ENCODE peak calls at places on chromosome 21, in four cellular contexts. B is GM23338, M is mesenchymal stem cell, N is mesendoderm. G is an unnamed sample.
A peak's percentile ranks its signal among the peaks of the same experiment; 100 is the strongest.

GRCh38 chr21:27110956-27111355 is 144.1 kb upstream of the ADAMTS5 start:
- DNase-seq in B (no peak), N (no peak), M (no peak), G (no peak)

GRCh38 chr21:34642211-34643075 is 26.4 kb upstream of the CLIC6 start:
- DNase-seq in B (no peak), N (no peak), M (peak; percentile 55), G (no peak)

GRCh38 chr21:31337086-31337485 is 7.0 kb downstream of the TIAM1 start:
- DNase-seq in M (no peak), B (no peak), N (no peak), G (no peak)

GRCh38 chr21:27571706-27572105 is 604.8 kb upstream of the ADAMTS5 start:
- DNase-seq in B (no peak), M (peak; percentile 64), N (no peak), G (no peak)

GRCh38 chr21:18987515-18988026 is 584.0 kb upstream of the TMPRSS15 start:
- DNase-seq in B (peak; percentile 21), N (peak; percentile 13), M (no peak), G (no peak)

GRCh38 chr21:33924079-33924765 is 8.6 kb upstream of the ATP5PO start:
- DNase-seq in M (peak; percentile 77), B (peak; percentile 97), N (peak; percentile 88), G (peak; percentile 95)

GRCh38 chr21:37762606-37763005 is 153.7 kb downstream of the KCNJ6 start:
- DNase-seq in M (no peak), N (no peak), B (no peak), G (no peak)

GRCh38 chr21:34198232-34199120 is 125.1 kb downstream of the MRPS6 start:
- DNase-seq in N (no peak), B (no peak), M (no peak), G (no peak)

GRCh38 chr21:36261459-36261858 is 58.5 kb upstream of the MORC3 start:
- DNase-seq in M (no peak), B (no peak), N (no peak), G (no peak)
- H3K27ac ChIP-seq in M (no peak overlapping the region), B (no peak overlapping the region), N (no peak overlapping the region), G (no peak overlapping the region)

DNA sequence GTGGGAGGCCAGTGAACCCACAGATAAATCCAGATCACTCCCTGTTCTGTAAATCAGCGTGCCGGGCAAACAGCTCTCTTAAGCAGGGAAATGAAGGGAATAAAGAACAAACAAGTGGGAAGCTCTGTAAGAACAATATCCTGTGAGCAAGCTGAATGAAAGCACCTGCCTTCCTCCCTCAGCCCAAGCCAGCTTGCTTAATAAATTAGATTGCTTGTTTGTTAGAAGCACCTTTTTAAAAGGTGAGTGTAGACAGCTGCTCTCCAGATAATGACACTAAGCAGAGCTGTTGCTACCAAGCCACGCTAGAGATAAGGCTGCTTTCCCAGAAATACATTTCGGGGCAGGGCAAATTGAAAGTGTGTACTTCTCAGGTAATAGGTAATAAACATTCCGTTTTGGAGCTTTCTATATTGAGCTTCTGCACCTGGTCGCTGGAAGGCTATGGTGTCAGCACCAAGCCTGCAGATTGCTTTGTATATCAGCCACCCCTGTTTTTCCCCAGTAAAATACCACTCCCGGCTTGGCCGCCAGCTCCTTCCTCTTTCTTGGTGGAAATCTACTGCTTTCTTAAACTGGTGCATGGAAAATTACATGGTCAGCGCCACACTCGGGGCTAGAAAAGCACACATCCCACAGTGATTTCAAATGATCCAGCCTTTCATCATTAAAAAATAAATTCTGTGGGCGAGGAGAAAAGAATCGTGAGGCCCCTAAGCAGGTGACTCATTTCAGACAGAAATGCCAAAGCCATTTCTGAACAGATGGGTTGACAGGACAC is 151.3 kb downstream of the ETS2 start:
- DNase-seq in B (no peak), N (no peak), M (peak; percentile 43), G (no peak)
- H3K4me1 ChIP-seq in B (no peaks in the 10 kb centered on the region), N (no peaks in the 10 kb centered on the region), M (peaks cover 30% of the 10 kb centered on the region), G (peaks cover 13% of the 10 kb centered on the region)

GRCh38 chr21:15058718-15059316 is 6.0 kb downstream of the NRIP1 start:
- DNase-seq in B (peak; percentile 32), M (peak; percentile 76), N (peak; percentile 85), G (no peak)
- H3K4me3 ChIP-seq in B (no peak overlapping the region), M (no peak overlapping the region), N (no peak overlapping the region), G (peak overlapping the region; percentile 28)

GRCh38 chr21:28856588-28857250 is 136.0 kb downstream of the LTN1 start:
- DNase-seq in B (peak; percentile 51), M (no peak), N (peak; percentile 34), G (peak; percentile 69)
- H3K27ac ChIP-seq in B (no peak overlapping the region), M (peak overlapping the region; percentile 52), N (no peak overlapping the region), G (no peak overlapping the region)

GRCh38 chr21:42231761-42232160 is 12.8 kb downstream of the ABCG1 start:
- DNase-seq in B (no peak), N (no peak), M (no peak), G (no peak)
- H3K4me1 ChIP-seq in B (peaks cover 19% of the 10 kb centered on the region), N (peaks cover 2% of the 10 kb centered on the region), M (peaks cover 19% of the 10 kb centered on the region), G (peaks cover 36% of the 10 kb centered on the region)

DNA sequence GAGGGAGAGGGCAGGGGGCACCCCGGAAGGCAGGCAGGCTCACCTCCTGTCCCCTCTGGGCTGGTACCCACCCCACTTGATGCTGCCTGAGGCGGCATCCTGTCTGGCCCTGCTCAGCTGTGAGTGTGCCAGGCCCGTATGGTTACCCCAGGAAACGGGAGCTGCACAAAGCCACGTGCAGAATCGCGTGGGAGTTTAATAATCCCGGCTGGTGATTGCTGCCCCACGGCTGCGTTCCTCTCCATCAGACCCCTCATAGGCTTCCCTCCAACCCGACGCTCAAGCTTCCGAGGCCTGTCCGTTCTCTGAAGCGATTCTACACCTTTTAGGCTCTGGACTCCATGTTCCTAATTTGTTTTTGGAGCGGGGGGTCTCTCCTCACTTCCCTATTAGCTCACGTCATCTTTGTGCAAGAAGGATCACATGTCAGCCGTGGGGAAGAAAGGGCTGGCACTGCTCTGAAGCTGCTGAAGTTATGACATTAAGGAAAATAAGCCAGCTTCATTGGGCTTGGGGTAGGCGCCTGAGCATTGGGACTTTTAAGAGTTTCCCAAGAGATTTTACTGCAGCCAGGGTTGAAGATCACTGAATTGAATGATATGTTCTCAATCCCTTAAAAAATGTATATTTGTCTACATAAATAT is 1.1 kb upstream of the B3GALT5 start:
- DNase-seq in M (no peak), N (peak; percentile 23), B (peak; percentile 27), G (no peak)
- H3K4me3 ChIP-seq in M (peak overlapping the region; percentile 26), N (no peak overlapping the region), B (peak overlapping the region; percentile 87), G (no peak overlapping the region)

GRCh38 chr21:42468511-42469131 is 27.4 kb downstream of the RSPH1 start:
- DNase-seq in N (peak; percentile 76), M (no peak), B (no peak), G (no peak)

GRCh38 chr21:42471206-42471605 is 24.8 kb downstream of the RSPH1 start:
- DNase-seq in N (no peak), M (no peak), B (no peak), G (no peak)

GRCh38 chr21:42466700-42467612 is 29.1 kb downstream of the RSPH1 start:
- DNase-seq in B (peak; percentile 60), M (peak; percentile 34), N (peak; percentile 88), G (no peak)

GRCh38 chr21:42467613-42467983 is 28.4 kb downstream of the RSPH1 start:
- DNase-seq in M (no peak), N (no peak), B (no peak), G (no peak)

DNA sequence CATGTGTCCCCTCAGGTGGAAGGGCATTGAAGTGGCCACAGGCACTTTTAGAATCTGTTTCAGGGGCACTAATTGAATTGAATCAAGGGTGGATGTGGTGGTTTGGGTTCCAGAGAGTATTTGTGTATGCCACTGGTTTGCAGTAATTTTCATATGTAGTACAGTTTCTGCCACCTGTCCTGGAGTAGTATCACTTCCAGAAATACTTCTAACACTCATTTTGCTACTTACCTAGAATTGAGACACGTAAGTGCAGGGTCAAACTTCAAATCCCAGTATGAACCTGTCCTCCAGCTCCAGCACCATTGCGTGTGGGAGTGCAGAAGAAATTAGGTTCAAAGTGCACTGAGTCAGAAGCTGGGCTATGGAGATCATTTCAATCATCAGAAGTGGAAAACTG is 26.8 kb downstream of the RSPH1 start:
- DNase-seq in M (no peak), B (no peak), N (no peak), G (no peak)
- H3K27ac ChIP-seq in M (no peak overlapping the region), B (no peak overlapping the region), N (no peak overlapping the region), G (no peak overlapping the region)

DNA sequence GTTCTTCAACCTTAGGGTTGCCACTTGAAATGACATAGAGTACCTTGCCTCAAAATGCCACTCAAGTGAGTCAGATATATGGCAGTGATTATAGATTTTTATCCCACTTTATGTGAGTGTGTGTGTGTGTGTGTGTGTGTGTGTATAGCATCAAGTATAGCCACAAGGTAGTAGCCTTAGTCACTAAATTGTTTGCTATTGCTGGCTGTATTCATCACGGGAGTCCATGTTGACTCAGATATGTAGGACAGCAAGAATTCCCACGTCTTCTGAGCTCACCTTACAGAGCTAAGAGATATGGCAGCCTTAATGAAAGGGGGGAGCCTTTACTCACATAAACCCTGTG is 9.3 kb downstream of the ETS2 start:
- DNase-seq in M (peak; percentile 57), N (no peak), B (no peak), G (no peak)
- H3K4me1 ChIP-seq in M (peaks cover 14% of the 10 kb centered on the region), N (peaks cover 16% of the 10 kb centered on the region), B (peaks cover 41% of the 10 kb centered on the region), G (peaks cover 2% of the 10 kb centered on the region)

G was measured in right cardiac atrium.